ENCODE peak calls at places on chromosomes 16 and 17, in ten cellular contexts. Z, S, Y, K, W, G, U, E, C and M are unnamed samples.

GRCh38 chr16:4513881-4514280 is 24.7 kb downstream of the CDIP1 start:
- DNase-seq in Z (no peak), S (no peak), Y (no peak), K (no peak), W (no peak), G (no peak), U (no peak), E (no peak), C (no peak), M (no peak)

GRCh38 chr17:73698966-73699365 is 54.7 kb upstream of the SDK2 start:
- DNase-seq in Z (no peak), S (no peak), Y (no peak), K (no peak), W (no peak), G (no peak), U (no peak), E (no peak), C (no peak), M (no peak)

GRCh38 chr17:77769215-77769614 is 189.3 kb upstream of the TNRC6C start:
- DNase-seq in Z (no peak), S (no peak), Y (no peak), K (no peak), W (no peak), G (no peak), U (no peak), E (no peak), C (no peak), M (no peak)

GRCh38 chr17:44314869-44315661 is 6.7 kb downstream of the RUNDC3A start:
- DNase-seq in Z (no peak), S (no peak), Y (peak; percentile 57), K (peak; percentile 65), W (peak; percentile 22), G (no peak), U (no peak), E (peak; percentile 27), C (no peak), M (no peak)

GRCh38 chr17:49951362-49952080 is 17.5 kb upstream of the DLX4 start:
- DNase-seq in Z (peak; percentile 65), S (no peak), Y (no peak), K (no peak), W (no peak), G (no peak), U (no peak), E (no peak), C (no peak), M (no peak)

GRCh38 chr17:35448214-35448898 is at the start of gene SLFN13:
- DNase-seq in Z (peak; percentile 61), S (peak; percentile 75), Y (peak; percentile 93), K (peak; percentile 48), W (peak; percentile 73), G (peak; percentile 31), U (peak; percentile 49), E (peak; percentile 80), C (no peak), M (peak; percentile 69)

GRCh38 chr17:27602721-27603445 is 28.1 kb upstream of the LGALS9 start:
- DNase-seq in Z (peak; percentile 78), S (peak; percentile 80), Y (peak; percentile 71), K (peak; percentile 88), W (peak; percentile 60), G (peak; percentile 58), U (peak; percentile 76), E (peak; percentile 56), C (peak; percentile 35), M (peak; percentile 78)

GRCh38 chr16:81175325-81175891 is 63.1 kb upstream of the BCO1 start:
- DNase-seq in Z (peak; percentile 26), S (no peak), Y (no peak), K (no peak), W (no peak), G (no peak), U (no peak), E (no peak), C (peak; percentile 32), M (no peak)

GRCh38 chr17:12691173-12691572 is 25.5 kb downstream of the MYOCD start:
- DNase-seq in Z (no peak), S (peak; percentile 85), Y (no peak), K (no peak), W (no peak), G (no peak), U (no peak), E (no peak), C (peak; percentile 30), M (no peak)

GRCh38 chr16:67541391-67542263 is 13.0 kb downstream of the RIPOR1 start:
- DNase-seq in Z (peak; percentile 69), S (no peak), Y (no peak), K (no peak), W (no peak), G (no peak), U (no peak), E (no peak), C (no peak), M (no peak)